ENCODE peak calls at places on chromosomes 11 and 22, in eight cellular contexts. Z, K, U, O, B, A, L and V are unnamed samples.

GRCh38 chr11:77374108-77374507 is 72.6 kb upstream of the GDPD4 start:
- DNase-seq in Z (no peak), K (no peak), U (no peak), O (no peak), B (no peak), A (no peak), L (no peak), V (no peak)

GRCh38 chr11:35950082-35950481 is 6.2 kb downstream of the LDLRAD3 start:
- DNase-seq in Z (no peak), K (no peak), U (no peak), O (no peak), B (no peak), A (no peak), L (no peak), V (no peak)

GRCh38 chr11:125871391-125872137 is 15.9 kb upstream of the HYLS1 start:
- DNase-seq in Z (no peak), K (peak; percentile 30), U (no peak), O (no peak), B (no peak), A (no peak), L (no peak), V (no peak)

GRCh38 chr11:9757809-9758675 is 94.2 kb downstream of the SWAP70 start:
- DNase-seq in Z (peak; percentile 95), K (peak; percentile 92), U (peak; percentile 98), O (peak; percentile 94), B (peak; percentile 94), A (peak; percentile 78), L (peak; percentile 79), V (peak; percentile 92)

GRCh38 chr22:20579273-20580120 is 72.1 kb downstream of the MED15 start:
- DNase-seq in Z (no peak), K (no peak), U (peak; percentile 64), O (no peak), B (no peak), A (no peak), L (no peak), V (no peak)

GRCh38 chr22:48695251-48695650 is 1132.4 kb downstream of the BRD1 start:
- DNase-seq in Z (no peak), K (no peak), U (no peak), O (no peak), B (no peak), A (no peak), L (no peak), V (no peak)

GRCh38 chr22:40666151-40666848 is 13.0 kb upstream of the MCHR1 start:
- DNase-seq in Z (no peak), K (no peak), U (no peak), O (no peak), B (no peak), A (no peak), L (no peak), V (no peak)

GRCh38 chr11:61555051-61555969 is 25.6 kb downstream of the SYT7 start:
- DNase-seq in Z (no peak), K (no peak), U (no peak), O (no peak), B (no peak), A (peak; percentile 85), L (no peak), V (no peak)

GRCh38 chr11:67507242-67507890 is 596 bp downstream of the CDK2AP2 start:
- DNase-seq in Z (no peak), K (no peak), U (no peak), O (peak; percentile 88), B (no peak), A (peak; percentile 63), L (no peak), V (peak; percentile 89)

GRCh38 chr11:60130496-60130895 is 42.0 kb downstream of the MS4A2 start:
- DNase-seq in Z (no peak), K (peak; percentile 82), U (no peak), O (no peak), B (no peak), A (peak; percentile 9), L (no peak), V (peak; percentile 38)

GRCh38 chr22:41659941-41660340 is 28.7 kb downstream of the SNU13 start:
- DNase-seq in Z (no peak), K (no peak), U (no peak), O (no peak), B (no peak), A (no peak), L (no peak), V (no peak)

GRCh38 chr11:22617868-22618267 is 7.8 kb downstream of the FANCF start:
- DNase-seq in Z (no peak), K (no peak), U (no peak), O (no peak), B (no peak), A (no peak), L (no peak), V (no peak)

GRCh38 chr22:40423882-40424640 is 53.7 kb downstream of the SGSM3 start:
- DNase-seq in Z (no peak), K (no peak), U (peak; percentile 62), O (peak; percentile 50), B (no peak), A (no peak), L (peak; percentile 42), V (no peak)

GRCh38 chr22:17513612-17514011 is 49.7 kb upstream of the SLC25A18 start:
- DNase-seq in Z (no peak), K (no peak), U (no peak), O (no peak), B (no peak), A (no peak), L (no peak), V (no peak)

GRCh38 chr11:19116315-19116970 is 525 bp upstream of the ZDHHC13 start:
- DNase-seq in Z (peak; percentile 31), K (no peak), U (peak; percentile 69), O (no peak), B (no peak), A (no peak), L (no peak), V (no peak)

DNA sequence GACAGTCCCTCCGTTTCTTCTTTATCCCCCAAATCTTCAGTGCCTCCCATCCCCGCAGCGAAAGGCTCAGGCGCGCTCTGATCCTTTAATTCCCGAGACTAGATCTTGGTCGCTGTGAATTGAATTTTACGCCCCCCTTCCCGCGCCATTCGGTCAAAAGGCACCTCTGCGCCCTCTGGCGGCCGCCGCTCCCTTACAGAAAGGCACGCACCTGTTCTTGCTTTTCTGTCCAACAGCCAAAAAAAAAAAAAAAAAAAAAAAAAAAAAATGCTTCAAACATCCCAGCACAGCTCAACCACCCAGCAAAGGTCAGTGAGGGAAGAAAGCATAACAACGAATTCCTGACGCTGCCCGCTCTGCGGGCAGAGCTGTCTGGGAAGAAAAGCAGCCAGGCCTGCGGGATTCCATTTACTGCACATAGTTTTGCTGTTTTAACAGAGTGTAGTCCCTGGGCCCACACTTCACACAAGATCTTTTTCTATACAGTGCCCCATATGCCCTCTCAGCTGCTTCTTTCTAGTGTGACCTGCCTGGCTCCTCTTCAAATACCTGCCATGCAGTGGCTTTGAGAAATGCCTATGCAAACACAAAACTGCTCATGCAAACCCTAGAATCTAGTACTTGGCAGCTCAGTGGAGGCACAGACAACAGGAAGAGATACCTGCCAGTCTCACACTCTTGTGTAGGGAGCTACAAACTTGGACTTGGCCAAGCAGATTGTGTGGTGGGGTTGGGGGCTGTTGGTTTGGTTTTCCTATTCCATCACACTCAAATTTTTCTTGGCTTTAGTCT is 1.3 kb upstream of the ESAM start:
- DNase-seq in Z (no peak), K (peak; percentile 57), U (peak; percentile 94), O (peak; percentile 86), B (peak; percentile 87), A (peak; percentile 84), L (peak; percentile 86), V (peak; percentile 91)
- TF ChIP-seq POLR2AphosphoS5 in Z (no peak), K (no peak), U (peak; percentile 49), O (no peak), B (no peak), A (peak; percentile 31), L (no peak), V (no peak)

GRCh38 chr11:45855308-45855707 is 8.0 kb downstream of the CRY2 start:
- DNase-seq in Z (no peak), K (no peak), U (no peak), O (no peak), B (no peak), A (no peak), L (no peak), V (no peak)

GRCh38 chr11:45857834-45858492 is 10.7 kb downstream of the CRY2 start:
- DNase-seq in Z (no peak), K (peak; percentile 17), U (no peak), O (peak; percentile 83), B (no peak), A (no peak), L (peak; percentile 61), V (no peak)

GRCh38 chr11:45858751-45859398 is 11.6 kb downstream of the CRY2 start:
- DNase-seq in Z (no peak), K (no peak), U (no peak), O (no peak), B (no peak), A (no peak), L (no peak), V (no peak)

GRCh38 chr11:45853616-45854219 is 6.4 kb downstream of the CRY2 start:
- DNase-seq in Z (no peak), K (no peak), U (no peak), O (no peak), B (no peak), A (no peak), L (no peak), V (no peak)

GRCh38 chr11:45856044-45856468 is 8.8 kb downstream of the CRY2 start:
- DNase-seq in Z (no peak), K (no peak), U (no peak), O (peak; percentile 79), B (no peak), A (no peak), L (no peak), V (no peak)
- TF ChIP-seq POLR2AphosphoS5 in Z (no peak), K (no peak), U (no peak), O (peak; percentile 62), B (no peak), A (no peak), L (no peak), V (peak; percentile 60)

GRCh38 chr22:42939941-42940653 is 74.9 kb downstream of the PACSIN2 start:
- DNase-seq in Z (no peak), K (no peak), U (no peak), O (no peak), B (no peak), A (peak; percentile 80), L (no peak), V (peak; percentile 71)

GRCh38 chr22:42938976-42939375 is 76.0 kb downstream of the PACSIN2 start:
- DNase-seq in Z (no peak), K (no peak), U (no peak), O (no peak), B (no peak), A (peak; percentile 76), L (no peak), V (no peak)

GRCh38 chr22:42938449-42938848 is 76.5 kb downstream of the PACSIN2 start:
- DNase-seq in Z (no peak), K (no peak), U (no peak), O (no peak), B (no peak), A (no peak), L (no peak), V (no peak)

GRCh38 chr22:42939451-42939881 is 75.5 kb downstream of the PACSIN2 start:
- DNase-seq in Z (no peak), K (no peak), U (no peak), O (no peak), B (no peak), A (no peak), L (no peak), V (peak; percentile 51)

GRCh38 chr22:42937164-42937854 is 77.6 kb downstream of the PACSIN2 start:
- DNase-seq in Z (no peak), K (peak; percentile 89), U (peak; percentile 88), O (peak; percentile 81), B (no peak), A (no peak), L (peak; percentile 64), V (peak; percentile 70)
- TF ChIP-seq POLR2AphosphoS5 in Z (no peak), K (no peak), U (peak; percentile 64), O (no peak), B (no peak), A (peak; percentile 38), L (no peak), V (peak; percentile 47)

GRCh38 chr11:106021967-106022794 is at the start of gene MSANTD4:
- DNase-seq in Z (peak; percentile 70), K (peak; percentile 99), U (peak; percentile 98), O (peak; percentile 100), B (peak; percentile 99), A (peak; percentile 98), L (peak; percentile 98), V (peak; percentile 99)
- TF ChIP-seq POLR2AphosphoS5 in Z (peak; percentile 60), K (peak; percentile 44), U (peak; percentile 84), O (peak; percentile 68), B (no peak), A (peak; percentile 90), L (peak; percentile 61), V (peak; percentile 53)